ENCODE peak calls at places on chromosomes 7 and 10, in five cellular contexts. N is activated CD4-positive, alpha-beta T cell treated with anti-CD3 and anti-CD28 coated beads for 24 hours; T is GM19239; C is hepatocyte; D is Daoy. A is an unnamed sample.

GRCh38 chr10:121134711-121135110 is 283.5 kb downstream of the WDR11 start:
- DNase-seq in N (no peak), T (no peak), C (no peak), D (no peak), A (no peak)

GRCh38 chr10:119248681-119249080 is 41.3 kb downstream of the GRK5 start:
- DNase-seq in N (no peak), T (no peak), C (no peak), D (no peak), A (no peak)

GRCh38 chr7:18387191-18387720 is 108.3 kb upstream of the HDAC9 start:
- DNase-seq in N (no peak), T (no peak), C (no peak), D (no peak), A (no peak)

GRCh38 chr10:99682032-99682431 is 22.7 kb downstream of the ENTPD7 start:
- DNase-seq in N (no peak), T (no peak), C (no peak), D (no peak), A (no peak)

GRCh38 chr10:91103384-91104184 is 116.9 kb upstream of the PCGF5 start:
- DNase-seq in N (no peak), T (no peak), C (no peak), D (peak), A (no peak)

GRCh38 chr10:110311357-110311949 is 6.7 kb upstream of the SMNDC1 start:
- DNase-seq in N (peak), T (no peak), C (peak), D (peak), A (no peak)

GRCh38 chr7:24283559-24283899 is 461 bp upstream of the NPY start:
- DNase-seq in N (no peak), T (no peak), C (no peak), D (no peak), A (no peak)

GRCh38 chr10:69515699-69516547 is 57.3 kb downstream of the NEUROG3 start:
- DNase-seq in N (peak), T (peak), C (peak), D (peak), A (peak)

A was measured in GM18507.